ENCODE peak calls at places on chromosomes 13 and 19, in four cellular contexts. Q is K562, H is H1, A is GM12892. T is an unnamed sample.

GRCh38 chr13:87671824-87672603 is 843 bp downstream of the SLITRK5 start:
- DNase-seq in Q (no peak), H (no peak), A (no peak), T (no peak)

GRCh38 chr19:45103200-45103624 is 10.2 kb downstream of the PPP1R37 start:
- DNase-seq in Q (no peak), H (no peak), A (no peak), T (no peak)

GRCh38 chr19:12872941-12873890 is 8.0 kb downstream of the DNASE2 start:
- DNase-seq in Q (peak), H (no peak), A (no peak), T (peak)

GRCh38 chr13:29529755-29530154 is 65.7 kb downstream of the SLC7A1 start:
- DNase-seq in Q (no peak), H (no peak), A (no peak), T (no peak)

GRCh38 chr19:16118489-16119033 is 6.9 kb downstream of the RAB8A start:
- DNase-seq in Q (no peak), H (no peak), A (peak), T (peak)

GRCh38 chr19:5889288-5889971 is 14.2 kb downstream of the NDUFA11 start:
- DNase-seq in Q (no peak), H (no peak), A (no peak), T (no peak)

GRCh38 chr13:77448689-77449088 is 86.8 kb upstream of the SCEL start:
- DNase-seq in Q (no peak), H (no peak), A (no peak), T (no peak)

GRCh38 chr19:40503300-40503699 is 36.5 kb downstream of the SPTBN4 start:
- DNase-seq in Q (peak), H (no peak), A (no peak), T (no peak)

GRCh38 chr13:30690282-30691188 is 44.8 kb upstream of the ALOX5AP start:
- DNase-seq in Q (no peak), H (no peak), A (no peak), T (no peak)

GRCh38 chr13:49584771-49585182 is 581 bp downstream of the RCBTB1 start:
- DNase-seq in Q (no peak), H (no peak), A (no peak), T (no peak)

GRCh38 chr13:89465366-89465765 is 1794.2 kb downstream of the SLITRK5 start:
- DNase-seq in Q (no peak), H (no peak), A (no peak), T (no peak)

GRCh38 chr19:46925548-46925950 is 64.8 kb downstream of the ARHGAP35 start:
- DNase-seq in Q (no peak), H (no peak), A (no peak), T (no peak)

GRCh38 chr13:98427331-98427995 is 149.4 kb downstream of the STK24 start:
- DNase-seq in Q (no peak), H (no peak), A (no peak), T (no peak)

GRCh38 chr19:11420429-11420893 is 1.3 kb upstream of the RGL3 start:
- DNase-seq in Q (peak), H (no peak), A (no peak), T (no peak)

GRCh38 chr19:58544591-58545285 is 874 bp downstream of the TRIM28 start:
- DNase-seq in Q (peak), H (no peak), A (peak), T (peak)

GRCh38 chr19:14139944-14140343 is 3.6 kb upstream of the ASF1B start:
- DNase-seq in Q (no peak), H (no peak), A (no peak), T (no peak)

GRCh38 chr19:14135985-14136508 is 342 bp downstream of the ASF1B start:
- DNase-seq in Q (no peak), H (no peak), A (no peak), T (no peak)

GRCh38 chr19:14135355-14135754 is 1.0 kb downstream of the ASF1B start:
- DNase-seq in Q (no peak), H (no peak), A (no peak), T (no peak)

GRCh38 chr19:14138576-14139265 is 2.3 kb upstream of the ASF1B start:
- DNase-seq in Q (no peak), H (no peak), A (no peak), T (no peak)

GRCh38 chr19:14136509-14137281 is at the start of gene ASF1B:
- DNase-seq in Q (peak), H (peak), A (peak), T (peak)
- TF ChIP-seq POLR2AphosphoS5 in Q (peak), H (peak), A (peak), T (peak)

GRCh38 chr19:53192771-53193533 is at the start of gene ZNF665:
- DNase-seq in Q (peak), H (no peak), A (peak), T (peak)
- TF ChIP-seq TAF1 in Q (peak), H (peak), A (peak), T (peak)

DNA sequence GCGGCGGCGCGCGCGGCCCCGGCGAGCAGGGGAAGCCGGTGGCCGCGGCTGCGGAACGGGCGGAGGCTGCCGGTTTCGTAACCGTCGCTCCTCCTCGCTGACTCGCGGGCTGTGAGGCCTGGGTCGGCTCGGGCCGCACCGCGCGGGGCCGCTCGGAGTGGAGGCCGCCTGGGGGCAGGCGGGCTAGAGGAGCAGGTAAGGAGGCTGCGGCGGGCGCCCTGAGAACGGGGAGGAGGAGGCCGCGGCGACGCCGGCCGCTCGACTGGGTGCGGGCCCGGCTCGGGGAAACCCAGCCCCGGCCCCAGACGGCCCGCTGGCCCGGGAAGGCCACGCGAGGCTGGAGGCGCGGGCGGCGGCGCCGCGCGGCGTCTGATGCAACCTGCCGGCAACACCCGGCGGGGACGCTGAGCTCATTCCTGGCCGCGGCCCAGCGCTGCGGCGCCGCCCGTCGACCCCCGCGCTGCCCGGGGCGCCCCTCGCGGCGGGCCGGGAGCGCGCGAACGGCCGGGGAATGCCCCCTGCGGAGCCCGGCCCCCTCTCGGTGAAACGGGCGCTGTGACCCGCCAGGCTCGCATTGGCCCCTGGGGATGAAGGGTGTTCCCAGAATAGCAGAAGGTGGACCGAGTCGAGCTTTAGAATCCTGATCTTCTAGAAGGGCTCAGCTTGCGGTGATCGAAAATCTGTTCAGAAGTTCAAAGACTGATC is at the start of gene CEBPG:
- DNase-seq in Q (peak), H (no peak), A (no peak), T (peak)
- TF ChIP-seq POLR2A in Q (peak), H (peak), A (peak), T (peak)

GRCh38 chr13:113205428-113205931 is 3.0 kb downstream of the PCID2 start:
- DNase-seq in Q (no peak), H (no peak), A (no peak), T (no peak)

GRCh38 chr13:113209336-113209879 is at the start of gene CUL4A:
- DNase-seq in Q (peak), H (no peak), A (peak), T (peak)

GRCh38 chr13:113209880-113210421 is 538 bp downstream of the CUL4A start:
- DNase-seq in Q (no peak), H (no peak), A (peak), T (peak)

GRCh38 chr13:113208424-113209335 is at the start of gene PCID2:
- DNase-seq in Q (peak), H (peak), A (peak), T (peak)

DNA sequence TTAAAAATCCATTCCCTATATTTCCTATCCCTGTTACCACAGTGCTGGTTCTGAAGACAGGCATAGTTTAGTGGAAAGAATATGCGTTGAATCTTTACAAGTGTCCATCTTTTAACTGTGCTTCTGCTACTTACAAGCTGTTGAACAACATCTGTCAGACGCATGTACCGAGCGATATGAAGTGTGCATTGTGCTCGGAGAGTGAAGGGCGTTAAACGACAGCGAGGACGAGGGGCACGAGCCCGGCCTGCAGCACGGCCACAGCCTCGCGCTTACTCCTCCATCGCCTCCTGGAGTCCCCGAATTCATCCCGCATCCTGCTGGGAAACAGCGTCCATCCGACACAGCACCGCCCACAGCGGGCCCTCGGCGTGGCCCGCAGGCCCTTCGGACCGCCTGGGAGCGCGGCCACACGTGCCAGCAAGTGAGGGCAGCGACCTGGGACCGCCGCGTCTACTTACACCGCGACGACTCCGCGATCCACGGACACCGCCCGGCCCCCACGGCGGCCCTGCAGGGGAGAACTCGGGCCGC is 512 bp downstream of the PCID2 start:
- DNase-seq in Q (no peak), H (no peak), A (no peak), T (no peak)
- TF ChIP-seq POLR2AphosphoS5 in Q (no peak), H (no peak), A (no peak), T (no peak)

GRCh38 chr13:111216166-111216960 is 101.3 kb downstream of the ARHGEF7 start:
- DNase-seq in Q (peak), H (no peak), A (peak), T (peak)

GRCh38 chr13:111211789-111212516 is 96.8 kb downstream of the ARHGEF7 start:
- DNase-seq in Q (no peak), H (peak), A (no peak), T (no peak)

GRCh38 chr13:111215081-111216047 is 100.3 kb downstream of the ARHGEF7 start:
- DNase-seq in Q (no peak), H (no peak), A (no peak), T (no peak)

GRCh38 chr13:111212517-111212873 is 97.4 kb downstream of the ARHGEF7 start:
- DNase-seq in Q (no peak), H (no peak), A (no peak), T (no peak)

DNA sequence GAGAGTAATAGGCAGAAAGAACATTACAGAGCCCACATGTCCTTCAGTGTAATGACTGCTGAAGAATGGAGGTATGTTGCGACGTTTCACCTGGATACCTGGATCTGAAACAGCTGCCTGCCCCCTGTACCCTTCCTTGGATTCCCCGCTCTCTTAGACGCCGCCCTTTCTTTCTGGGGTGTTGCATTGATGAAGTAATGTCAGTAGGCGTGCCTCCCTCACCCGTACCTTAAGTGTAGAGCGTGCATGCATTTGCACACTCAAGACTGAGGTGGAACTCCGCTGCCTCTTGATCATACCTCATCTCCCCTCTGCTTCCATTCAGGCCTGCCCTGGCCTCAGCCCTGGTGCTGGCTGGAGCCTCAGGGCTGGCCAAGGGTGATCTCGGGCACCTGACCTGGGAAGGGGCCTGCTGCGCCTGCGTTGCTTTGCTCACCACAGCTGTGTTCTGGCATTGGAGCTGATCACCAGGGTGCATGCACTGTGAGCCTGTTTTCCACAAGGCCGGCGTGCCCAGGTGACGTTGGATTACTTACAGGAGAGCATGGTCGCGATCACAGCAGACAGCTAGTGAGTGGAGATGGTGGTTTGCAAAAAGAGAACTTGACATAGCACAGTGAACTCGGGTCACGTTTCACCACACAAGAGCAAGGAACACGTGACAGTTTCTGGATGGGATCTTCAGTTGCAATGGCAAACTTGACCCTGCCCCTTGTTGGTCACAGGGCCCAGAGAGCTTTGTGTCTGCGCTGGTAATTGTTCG is 99.0 kb downstream of the ARHGEF7 start:
- DNase-seq in Q (no peak), H (no peak), A (no peak), T (no peak)
- TF ChIP-seq TAF1 in Q (no peak), H (no peak), A (no peak), T (no peak)

DNA sequence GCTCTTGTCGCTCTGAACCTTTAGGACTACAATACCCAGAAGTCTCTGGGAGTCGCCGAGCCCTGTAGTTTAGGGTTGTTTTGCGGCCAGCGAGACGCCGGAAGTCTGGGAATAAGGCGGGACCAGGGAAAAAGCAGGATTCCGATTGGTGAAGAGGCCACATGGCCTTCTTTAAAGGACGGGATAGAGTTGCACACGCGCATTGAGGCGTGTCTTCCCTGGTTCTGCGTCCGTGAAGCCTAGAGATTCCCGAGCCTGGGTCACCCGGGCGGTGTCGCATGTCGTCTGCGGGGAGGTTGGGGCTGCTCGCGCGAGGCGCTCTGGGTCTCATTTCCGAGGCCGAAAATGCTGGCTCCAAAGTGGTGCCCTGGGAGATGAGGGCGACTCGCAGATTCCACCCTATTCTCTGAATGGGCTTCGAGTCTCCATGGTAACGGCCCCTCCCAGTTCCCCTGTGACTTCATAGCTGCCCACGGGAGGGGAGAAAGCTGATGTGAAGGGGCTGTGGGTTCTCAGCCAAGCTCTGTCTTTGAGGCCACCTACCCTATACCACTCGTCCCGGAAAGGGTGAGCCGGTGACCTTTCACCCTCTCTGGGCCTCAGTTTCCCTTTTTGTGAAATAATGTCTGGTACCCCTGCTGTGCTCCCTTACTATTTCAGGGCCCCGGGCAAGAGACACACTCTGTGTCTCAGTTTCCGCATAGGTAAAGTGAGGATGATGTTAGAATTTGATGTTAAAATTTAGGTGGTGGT is 613 bp upstream of the ZSCAN5A start:
- DNase-seq in Q (peak), H (peak), A (peak), T (peak)
- TF ChIP-seq POLR2A in Q (no peak), H (no peak), A (no peak), T (no peak)